ENCODE peak calls at places on chromosomes 4 and X, in five cellular contexts. S, D, O, M and H are unnamed samples. For H3K4me1, the result is how much of the 10 kb centered on the place peaks cover.

GRCh38 chr4:109473824-109474223 is 40.2 kb downstream of the SEC24B start:
- DNase-seq in S (no peak), D (no peak), O (no peak), M (no peak), H (no peak)

GRCh38 chrX:13667940-13668339 is 15.0 kb downstream of the TCEANC start:
- DNase-seq in S (no peak), D (no peak), O (no peak), M (no peak), H (no peak)

GRCh38 chr4:122758033-122758432 is 25.5 kb downstream of the BBS12 start:
- DNase-seq in S (no peak), D (peak), O (no peak), M (no peak), H (no peak)

GRCh38 chrX:47175588-47175980 is 18.0 kb upstream of the UBA1 start:
- DNase-seq in S (no peak), D (no peak), O (no peak), M (no peak), H (no peak)

GRCh38 chrX:136047969-136048368 is 62.7 kb downstream of the SLC9A6 start:
- DNase-seq in S (no peak), D (no peak), O (no peak), M (no peak), H (no peak)

GRCh38 chrX:13376857-13377441 is 57.1 kb upstream of the ATXN3L start:
- DNase-seq in S (no peak), D (no peak), O (no peak), M (no peak), H (no peak)

GRCh38 chr4:53480909-53481308 is 103.5 kb downstream of the FIP1L1 start:
- DNase-seq in S (no peak), D (no peak), O (no peak), M (no peak), H (no peak)

GRCh38 chr4:26987191-26987590 is 126.5 kb downstream of the STIM2 start:
- DNase-seq in S (no peak), D (no peak), O (no peak), M (no peak), H (no peak)

GRCh38 chrX:139204903-139205667 is 325.5 kb upstream of the F9 start:
- DNase-seq in S (no peak), D (no peak), O (no peak), M (peak), H (peak)

GRCh38 chr4:186669159-186669720 is 54.4 kb downstream of the FAT1 start:
- DNase-seq in S (no peak), D (no peak), O (no peak), M (no peak), H (no peak)

GRCh38 chr4:10083861-10084641 is 32.5 kb downstream of the WDR1 start:
- DNase-seq in S (no peak), D (no peak), O (no peak), M (peak), H (peak)

GRCh38 chr4:164977243-164978164 is at the start of gene TRIM61:
- DNase-seq in S (peak), D (no peak), O (peak), M (no peak), H (peak)

GRCh38 chr4:100414016-100414790 is 103.6 kb downstream of the EMCN start:
- DNase-seq in S (no peak), D (no peak), O (no peak), M (no peak), H (no peak)

GRCh38 chr4:13821522-13821921 is 194.0 kb upstream of the BOD1L1 start:
- DNase-seq in S (no peak), D (no peak), O (no peak), M (no peak), H (no peak)

GRCh38 chr4:152258804-152259708 is 276.8 kb downstream of the FBXW7 start:
- DNase-seq in S (no peak), D (peak), O (no peak), M (no peak), H (no peak)

GRCh38 chr4:6116696-6117285 is 83.6 kb downstream of the JAKMIP1 start:
- DNase-seq in S (no peak), D (no peak), O (no peak), M (peak), H (no peak)

GRCh38 chr4:180058731-180059215 is 2184.4 kb upstream of the TENM3 start:
- DNase-seq in S (no peak), D (no peak), O (no peak), M (no peak), H (peak)

GRCh38 chrX:16671005-16671404 is 21.0 kb downstream of the S100G start:
- DNase-seq in S (no peak), D (peak), O (no peak), M (no peak), H (no peak)

GRCh38 chrX:150291014-150291413 is 72.1 kb upstream of the MAMLD1 start:
- DNase-seq in S (no peak), D (no peak), O (no peak), M (no peak), H (peak)

GRCh38 chr4:169143335-169143734 is 127.4 kb downstream of the SH3RF1 start:
- DNase-seq in S (no peak), D (no peak), O (no peak), M (no peak), H (no peak)

GRCh38 chrX:11792461-11793421 is 34.7 kb downstream of the MSL3 start:
- DNase-seq in S (no peak), D (no peak), O (peak), M (peak), H (no peak)

GRCh38 chr4:99028187-99028586 is 32.7 kb downstream of the METAP1 start:
- DNase-seq in S (no peak), D (no peak), O (no peak), M (no peak), H (no peak)

GRCh38 chr4:1200425-1201035 is 28.1 kb upstream of the SPON2 start:
- DNase-seq in S (peak), D (no peak), O (peak), M (peak), H (peak)

GRCh38 chr4:91222019-91222418 is 1081.7 kb upstream of the GRID2 start:
- DNase-seq in S (no peak), D (no peak), O (no peak), M (no peak), H (no peak)

GRCh38 chr4:8840816-8841455 is 30.7 kb downstream of the HMX1 start:
- DNase-seq in S (no peak), D (no peak), O (no peak), M (no peak), H (peak)

GRCh38 chrX:39039890-39040289 is 238.6 kb downstream of the MID1IP1 start:
- DNase-seq in S (no peak), D (no peak), O (no peak), M (no peak), H (no peak)

GRCh38 chr4:111963158-111963557 is 182.1 kb upstream of the FAM241A start:
- DNase-seq in S (no peak), D (no peak), O (no peak), M (no peak), H (no peak)

GRCh38 chrX:46922601-46923000 is 10.4 kb downstream of the JADE3 start:
- DNase-seq in S (no peak), D (no peak), O (no peak), M (no peak), H (no peak)

GRCh38 chr4:6032249-6033244 is 14.3 kb upstream of the C4orf50 start:
- DNase-seq in S (no peak), D (no peak), O (no peak), M (peak), H (peak)

GRCh38 chr4:39978904-39979303 is 1.2 kb upstream of the PDS5A start:
- DNase-seq in S (no peak), D (no peak), O (no peak), M (no peak), H (no peak)

DNA sequence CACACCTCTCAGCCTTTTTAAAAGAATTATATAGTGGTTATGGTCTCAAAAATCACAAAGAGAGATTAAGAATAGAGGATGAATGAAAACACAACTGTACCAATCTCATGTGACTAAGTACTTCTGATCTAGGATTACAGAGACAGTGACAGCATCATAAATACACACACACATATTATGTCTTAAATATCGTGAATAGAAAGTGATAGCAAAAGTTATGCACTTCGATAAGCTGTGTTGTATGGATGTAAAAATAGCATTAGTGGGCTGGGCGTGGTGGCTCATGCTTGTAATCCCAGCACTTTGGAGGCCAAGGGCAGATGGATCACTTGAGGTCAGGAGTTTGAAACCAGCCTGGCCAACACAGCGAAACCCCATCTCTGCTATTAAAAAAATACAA is 25.0 kb downstream of the GYPA start:
- DNase-seq in S (no peak), D (no peak), O (no peak), M (no peak), H (no peak)
- TF ChIP-seq POLR2A in S (no peak), D (no peak), O (no peak), M (no peak), H (no peak)

DNA sequence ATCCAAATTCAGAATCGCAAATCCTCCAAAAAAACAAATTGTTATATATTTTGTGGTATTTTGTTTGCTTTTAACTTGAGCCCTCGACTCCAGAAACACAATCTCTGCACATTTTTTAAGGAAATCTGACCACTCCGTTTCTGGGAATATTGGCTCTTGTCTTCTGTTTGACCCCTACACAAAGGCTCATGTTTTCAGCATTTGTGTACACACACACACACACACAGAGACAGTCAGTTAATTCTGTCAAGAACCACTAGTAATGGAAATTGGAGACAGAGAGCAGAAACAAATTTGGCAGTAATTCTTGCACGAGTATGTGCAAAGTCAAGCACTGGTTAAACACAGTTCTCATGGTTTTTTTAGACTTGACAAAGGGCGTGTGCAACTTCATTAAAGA is 115.4 kb downstream of the AFAP1 start:
- DNase-seq in S (no peak), D (no peak), O (no peak), M (no peak), H (no peak)
- H3K4me1 ChIP-seq in S (under half), D (under half), O (under half), M (half or more), H (under half)

GRCh38 chr4:174120446-174121142 is 162.9 kb downstream of the FBXO8 start:
- DNase-seq in S (peak), D (peak), O (no peak), M (no peak), H (no peak)
- H3K27ac ChIP-seq in S (no peak), D (no peak), O (no peak), M (peak), H (no peak)

GRCh38 chrX:129782015-129782495 is 2.3 kb downstream of the SASH3 start:
- DNase-seq in S (no peak), D (no peak), O (no peak), M (no peak), H (no peak)

GRCh38 chrX:129779086-129779672 is 570 bp upstream of the SASH3 start:
- DNase-seq in S (no peak), D (no peak), O (no peak), M (no peak), H (no peak)

GRCh38 chrX:129780441-129781105 is 824 bp downstream of the SASH3 start:
- DNase-seq in S (no peak), D (no peak), O (no peak), M (no peak), H (no peak)

GRCh38 chrX:129781134-129782014 is 1.6 kb downstream of the SASH3 start:
- DNase-seq in S (no peak), D (no peak), O (peak), M (peak), H (peak)

DNA sequence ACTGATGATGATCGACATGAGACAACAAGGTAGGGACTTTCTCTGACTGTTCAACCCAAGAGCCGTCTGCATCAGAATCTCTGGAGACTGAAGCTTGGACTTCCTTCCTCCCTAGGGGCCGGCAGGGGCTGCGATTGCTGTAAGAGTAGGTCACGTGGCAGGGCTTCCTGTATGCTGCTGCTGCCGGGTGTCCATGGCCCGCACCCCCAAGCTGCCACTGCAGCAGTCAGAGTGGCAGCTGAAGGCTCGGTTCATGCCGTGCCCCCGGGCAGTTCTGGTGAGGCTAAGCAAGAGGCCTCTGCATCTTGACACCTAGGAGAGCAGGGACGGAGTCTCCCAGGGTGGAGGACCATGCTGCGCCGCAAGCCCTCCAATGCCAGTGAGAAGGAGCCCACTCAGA is at the start of gene SASH3:
- DNase-seq in S (no peak), D (no peak), O (peak), M (peak), H (peak)
- TF ChIP-seq POLR2A in S (no peak), D (no peak), O (no peak), M (no peak), H (no peak)

DNA sequence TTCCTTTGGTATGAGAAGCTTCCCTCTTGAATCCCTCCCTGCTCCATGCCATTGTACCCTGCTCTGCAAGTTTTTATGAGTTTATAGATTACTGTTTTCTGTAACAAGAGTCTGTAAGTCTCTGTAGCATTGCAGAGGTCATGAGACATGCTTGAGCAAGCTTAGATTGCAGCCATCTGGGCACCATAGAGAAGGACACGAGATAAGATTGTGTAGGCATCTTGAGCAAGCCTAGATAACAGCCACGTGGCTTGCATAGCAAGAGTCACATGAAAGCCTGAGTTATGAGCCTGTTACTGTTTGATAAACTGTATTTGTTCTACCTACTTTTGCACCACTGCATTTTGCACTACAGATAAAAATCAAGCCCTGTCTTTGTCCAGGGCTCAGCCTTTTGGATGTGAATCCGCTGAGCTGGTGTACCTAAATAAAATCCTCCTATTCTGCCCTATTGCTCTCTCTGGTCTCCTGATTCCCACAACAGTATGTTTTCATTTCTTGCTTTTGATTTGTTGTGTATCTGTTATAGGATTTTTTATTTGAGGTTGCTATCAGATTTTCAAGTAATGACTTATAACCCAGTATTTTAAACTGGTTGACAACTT is 127.4 kb upstream of the ANKRD50 start:
- DNase-seq in S (no peak), D (peak), O (no peak), M (no peak), H (no peak)
- H3K4me1 ChIP-seq in S (under half), D (under half), O (under half), M (under half), H (under half)

GRCh38 chr4:16761031-16761430 is 137.4 kb downstream of the LDB2 start:
- DNase-seq in S (no peak), D (no peak), O (no peak), M (no peak), H (no peak)
- H3K27ac ChIP-seq in S (no peak), D (no peak), O (no peak), M (no peak), H (no peak)

GRCh38 chrX:110989447-110989846 is 106.5 kb upstream of the PAK3 start:
- DNase-seq in S (no peak), D (no peak), O (no peak), M (no peak), H (no peak)

GRCh38 chrX:110983024-110983423 is 113.0 kb upstream of the PAK3 start:
- DNase-seq in S (no peak), D (no peak), O (no peak), M (no peak), H (no peak)

GRCh38 chrX:110989869-110990268 is 106.1 kb upstream of the PAK3 start:
- DNase-seq in S (no peak), D (no peak), O (no peak), M (no peak), H (no peak)

GRCh38 chrX:110987292-110987691 is 108.7 kb upstream of the PAK3 start:
- DNase-seq in S (no peak), D (no peak), O (no peak), M (no peak), H (no peak)

GRCh38 chrX:110985470-110985869 is 110.5 kb upstream of the PAK3 start:
- DNase-seq in S (no peak), D (no peak), O (no peak), M (no peak), H (no peak)
- TF ChIP-seq POLR2A in S (no peak), D (no peak), O (no peak), M (no peak), H (no peak)

GRCh38 chrX:40143987-40144386 is 46.2 kb upstream of the BCOR start:
- DNase-seq in S (no peak), D (no peak), O (no peak), M (no peak), H (no peak)
- H3K4me1 ChIP-seq in S (under half), D (half or more), O (under half), M (half or more), H (under half)

DNA sequence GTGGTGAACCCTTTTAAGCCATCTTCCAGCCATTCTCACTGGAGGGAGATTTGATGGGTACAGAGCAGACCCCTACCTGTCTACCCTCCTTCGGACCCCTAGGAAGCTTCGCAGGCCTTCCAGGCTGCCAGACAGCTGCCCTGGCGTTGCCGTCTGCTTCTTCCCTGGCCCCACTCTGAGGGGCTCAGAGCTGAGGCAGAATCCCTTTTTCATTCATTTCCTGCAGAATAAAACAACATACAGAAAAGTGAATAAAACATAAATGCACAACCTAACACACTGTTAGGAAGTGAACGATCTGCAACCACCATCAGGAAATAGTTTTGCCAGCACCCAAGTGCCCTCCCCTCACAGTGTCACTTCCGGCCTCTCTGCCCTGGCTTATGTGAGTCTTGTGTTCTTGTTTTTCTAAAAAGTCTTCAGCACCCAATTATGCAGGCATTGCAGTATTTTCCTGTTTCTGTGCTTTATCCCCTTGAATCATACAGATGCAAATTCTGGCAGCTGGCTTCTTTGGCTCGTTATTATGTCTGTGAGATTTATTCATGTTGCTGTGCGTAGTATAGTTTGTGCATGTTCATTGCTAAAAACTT is 5.6 kb upstream of the ADD1 start:
- DNase-seq in S (no peak), D (no peak), O (peak), M (peak), H (peak)
- H3K27ac ChIP-seq in S (peak), D (no peak), O (peak), M (peak), H (peak)

DNA sequence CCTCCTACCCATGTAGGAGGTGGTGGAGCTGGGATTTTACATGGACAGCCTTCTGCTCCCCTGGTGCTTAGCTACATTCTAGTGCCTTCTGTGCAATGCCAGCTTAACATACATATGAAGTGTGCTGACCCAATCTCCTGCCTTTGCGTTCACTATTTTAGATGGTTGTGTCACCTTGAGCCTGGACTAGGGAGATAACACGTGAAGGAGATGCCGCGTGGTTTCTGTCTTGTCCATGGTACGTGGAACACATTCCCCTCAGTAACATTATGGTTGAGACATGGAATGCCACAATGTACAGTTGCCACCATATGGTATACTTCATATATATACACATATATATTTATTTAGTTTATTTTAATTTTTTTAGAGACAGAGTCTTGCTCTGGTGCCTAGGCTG is 54.0 kb downstream of the TBL1X start:
- DNase-seq in S (no peak), D (no peak), O (no peak), M (no peak), H (no peak)
- TF ChIP-seq POLR2A in S (no peak), D (no peak), O (no peak), M (no peak), H (no peak)